ENCODE peak calls at places on chromosome 1, in four cellular contexts. R, V, O and E are unnamed samples.
A peak's percentile ranks its signal among the peaks of the same experiment; 100 is the strongest.

GRCh38 chr1:82614090-82614489 is 813.4 kb downstream of the ADGRL2 start:
- DNase-seq in R (no peak), V (no peak), O (no peak), E (no peak)

GRCh38 chr1:59605184-59605583 is 209.6 kb upstream of the HOOK1 start:
- DNase-seq in R (no peak), V (peak; percentile 58), O (no peak), E (no peak)

GRCh38 chr1:67573481-67573880 is 111.5 kb upstream of the GADD45A start:
- DNase-seq in R (no peak), V (no peak), O (no peak), E (no peak)

GRCh38 chr1:230212405-230212936 is 145.4 kb downstream of the GALNT2 start:
- DNase-seq in R (no peak), V (no peak), O (no peak), E (no peak)

GRCh38 chr1:58619286-58620054 is 42.4 kb upstream of the TACSTD2 start:
- DNase-seq in R (no peak), V (peak; percentile 64), O (no peak), E (no peak)

GRCh38 chr1:39129514-39129913 is 75.0 kb upstream of the MACF1 start:
- DNase-seq in R (no peak), V (peak; percentile 75), O (no peak), E (no peak)

GRCh38 chr1:218570456-218570855 is 225.3 kb downstream of the TGFB2 start:
- DNase-seq in R (no peak), V (no peak), O (no peak), E (no peak)

GRCh38 chr1:243883551-243883950 is 33.5 kb upstream of the AKT3 start:
- DNase-seq in R (no peak), V (peak; percentile 3), O (no peak), E (no peak)

GRCh38 chr1:201251851-201252430 is 31.4 kb upstream of the PKP1 start:
- DNase-seq in R (no peak), V (no peak), O (no peak), E (no peak)

GRCh38 chr1:29333008-29333407 is 96.7 kb downstream of the PTPRU start:
- DNase-seq in R (no peak), V (no peak), O (no peak), E (no peak)

GRCh38 chr1:21308847-21309652 is 18.8 kb upstream of the ECE1 start:
- DNase-seq in R (no peak), V (no peak), O (no peak), E (no peak)

GRCh38 chr1:222310830-222311229 is 237.1 kb downstream of the HHIPL2 start:
- DNase-seq in R (peak; percentile 67), V (no peak), O (no peak), E (peak; percentile 18)

GRCh38 chr1:14296795-14297194 is 301.7 kb upstream of the KAZN start:
- DNase-seq in R (no peak), V (no peak), O (no peak), E (no peak)